ENCODE peak calls at places on chromosomes 3 and 15, in five cellular contexts. G, B, F, Q and H are unnamed samples.

GRCh38 chr15:90876512-90877170 is 7.7 kb upstream of the FES start:
- DNase-seq in B (no peak), Q (no peak), F (no peak), G (no peak), H (no peak)

GRCh38 chr15:65634381-65634780 is 12.6 kb downstream of the SLC24A1 start:
- DNase-seq in B (no peak), G (no peak), Q (no peak), F (no peak), H (no peak)

GRCh38 chr3:48565591-48566400 is 2.2 kb upstream of the UCN2 start:
- DNase-seq in Q (no peak), G (peak), B (no peak), F (no peak), H (no peak)

GRCh38 chr15:39657714-39658113 is 76.8 kb downstream of the THBS1 start:
- DNase-seq in Q (no peak), F (no peak), B (no peak), G (peak), H (no peak)

GRCh38 chr3:128859573-128860154 is 19.8 kb upstream of the ACAD9 start:
- DNase-seq in Q (no peak), B (no peak), G (no peak), F (no peak), H (no peak)

GRCh38 chr3:184145120-184145524 is 10.0 kb downstream of the EIF2B5 start:
- DNase-seq in Q (no peak), F (no peak), G (peak), B (peak), H (no peak)

GRCh38 chr3:189685854-189686253 is 54.7 kb downstream of the TP63 start:
- DNase-seq in Q (no peak), F (no peak), B (no peak), G (peak), H (no peak)

GRCh38 chr15:77499087-77499765 is 78.5 kb downstream of the HMG20A start:
- DNase-seq in B (no peak), G (no peak), F (no peak), Q (no peak), H (no peak)

GRCh38 chr3:13461169-13462124 is 18.7 kb upstream of the HDAC11 start:
- DNase-seq in G (peak), B (peak), F (peak), Q (peak), H (peak)

GRCh38 chr3:128933213-128933921 is 53.9 kb downstream of the ACAD9 start:
- DNase-seq in Q (no peak), B (no peak), G (no peak), F (no peak), H (no peak)

GRCh38 chr3:182603501-182603900 is 189.8 kb upstream of the ATP11B start:
- DNase-seq in Q (no peak), F (no peak), B (no peak), G (no peak), H (no peak)

GRCh38 chr15:57060799-57061198 is 142.4 kb downstream of the TCF12 start:
- DNase-seq in G (peak), Q (no peak), F (no peak), B (no peak), H (no peak)

GRCh38 chr15:55357774-55358173 is 38.8 kb downstream of the PIGB start:
- DNase-seq in B (no peak), F (no peak), Q (no peak), G (peak), H (no peak)

GRCh38 chr3:85162905-85163304 is 204.1 kb downstream of the CADM2 start:
- DNase-seq in Q (no peak), G (no peak), F (no peak), B (no peak), H (no peak)

GRCh38 chr3:73500321-73500720 is 124.4 kb downstream of the PDZRN3 start:
- DNase-seq in G (peak), B (no peak), F (no peak), Q (no peak), H (no peak)

GRCh38 chr3:142026333-142026732 is 123.0 kb downstream of the TFDP2 start:
- DNase-seq in G (no peak), Q (no peak), B (no peak), F (no peak), H (no peak)